ENCODE peak calls at places on chromosomes 16 and 17, in six cellular contexts. E, M, T, O, L and B are unnamed samples.

GRCh38 chr16:78407191-78407590 is 307.7 kb downstream of the WWOX start:
- DNase-seq in E (no peak), M (no peak), T (no peak), O (no peak), L (no peak), B (peak)

GRCh38 chr16:89045181-89045815 is 48.4 kb upstream of the ACSF3 start:
- DNase-seq in E (no peak), M (no peak), T (no peak), O (no peak), L (no peak), B (no peak)

GRCh38 chr17:39229274-39229913 is 3.6 kb upstream of the STAC2 start:
- DNase-seq in E (no peak), M (no peak), T (no peak), O (no peak), L (no peak), B (peak)

GRCh38 chr17:83058478-83059167 is 20.8 kb upstream of the METRNL start:
- DNase-seq in E (no peak), M (peak), T (no peak), O (no peak), L (no peak), B (no peak)

GRCh38 chr16:86091976-86092375 is 193.0 kb downstream of the IRF8 start:
- DNase-seq in E (no peak), M (peak), T (no peak), O (no peak), L (no peak), B (no peak)

GRCh38 chr17:66467766-66468165 is 165.4 kb downstream of the PRKCA start:
- DNase-seq in E (no peak), M (no peak), T (no peak), O (no peak), L (no peak), B (peak)

GRCh38 chr17:69818467-69818866 is 256.6 kb upstream of the KCNJ16 start:
- DNase-seq in E (no peak), M (no peak), T (no peak), O (no peak), L (no peak), B (no peak)

GRCh38 chr16:67389911-67390815 is 3.1 kb downstream of the TPPP3 start:
- DNase-seq in E (no peak), M (peak), T (no peak), O (no peak), L (no peak), B (no peak)

GRCh38 chr17:41588126-41588810 is 1.6 kb upstream of the KRT14 start:
- DNase-seq in E (no peak), M (peak), T (no peak), O (no peak), L (no peak), B (no peak)

DNA sequence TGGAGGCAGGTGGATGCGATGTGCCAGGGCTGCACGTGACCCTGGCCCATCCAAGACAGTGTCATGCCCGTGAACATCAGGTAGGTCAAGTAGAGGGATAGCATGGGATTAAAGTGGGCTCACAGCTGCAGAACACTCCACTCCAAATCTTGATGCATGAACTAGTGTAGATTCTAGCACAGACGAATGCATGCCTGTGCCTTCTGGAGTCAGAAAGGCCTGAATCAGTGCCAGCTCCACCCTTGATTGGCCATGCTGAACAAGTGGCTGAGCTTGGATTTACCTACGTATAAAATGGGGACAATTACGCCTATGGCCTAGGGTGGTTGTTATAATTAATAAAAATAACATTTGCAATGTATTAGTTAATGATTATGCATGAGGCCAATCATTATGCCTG is 10.6 kb downstream of the IRX3 start:
- DNase-seq in E (no peak), M (peak), T (no peak), O (no peak), L (no peak), B (no peak)
- TF ChIP-seq CTCF in E (no peak), M (no peak), T (no peak), O (no peak), L (no peak), B (no peak)

GRCh38 chr16:29745126-29745852 is 501 bp downstream of the C16orf54 start:
- DNase-seq in E (no peak), M (no peak), T (no peak), O (no peak), L (peak), B (no peak)
- H3K4me3 ChIP-seq in E (no peak), M (peak), T (no peak), O (no peak), L (peak), B (no peak)

GRCh38 chr16:72021043-72021442 is 12.5 kb downstream of the DHODH start:
- DNase-seq in E (no peak), M (peak), T (no peak), O (peak), L (no peak), B (no peak)
- TF ChIP-seq CTCF in E (peak), M (no peak), T (peak), O (peak), L (no peak), B (peak)

GRCh38 chr17:16462070-16462864 is 29.7 kb downstream of the LRRC75A start:
- DNase-seq in E (no peak), M (no peak), T (no peak), O (no peak), L (no peak), B (no peak)

GRCh38 chr17:16465861-16466338 is 26.1 kb downstream of the LRRC75A start:
- DNase-seq in E (no peak), M (no peak), T (no peak), O (peak), L (no peak), B (no peak)

GRCh38 chr17:16464641-16465312 is 27.2 kb downstream of the LRRC75A start:
- DNase-seq in E (no peak), M (no peak), T (no peak), O (no peak), L (no peak), B (no peak)

GRCh38 chr17:16463341-16464000 is 28.5 kb downstream of the LRRC75A start:
- DNase-seq in E (peak), M (no peak), T (peak), O (no peak), L (no peak), B (peak)

GRCh38 chr17:16464001-16464640 is 27.9 kb downstream of the LRRC75A start:
- DNase-seq in E (no peak), M (no peak), T (no peak), O (no peak), L (no peak), B (no peak)
- H3K4me3 ChIP-seq in E (no peak), M (no peak), T (no peak), O (no peak), L (no peak), B (no peak)

GRCh38 chr17:6420173-6420641 is 14.7 kb downstream of the AIPL1 start:
- DNase-seq in E (no peak), M (no peak), T (no peak), O (no peak), L (no peak), B (no peak)
- TF ChIP-seq CTCF in E (peak), M (no peak), T (peak), O (no peak), L (no peak), B (peak)